ENCODE peak calls at places on chromosomes 1 and 21, in four cellular contexts. D is mammary epithelial cell, F is coronary artery, P is A549. I is an unnamed sample.

GRCh38 chr1:66446261-66447001 is 87.5 kb upstream of the SGIP1 start:
- DNase-seq in P (peak), F (no peak), D (peak), I (no peak)

GRCh38 chr1:211630236-211631081 is 45.0 kb downstream of the NEK2 start:
- DNase-seq in P (no peak), F (no peak), D (no peak), I (no peak)

GRCh38 chr1:65459397-65459768 is 38.9 kb downstream of the LEPR start:
- DNase-seq in F (no peak), P (no peak), D (peak), I (no peak)

GRCh38 chr1:162091681-162092524 is 22.4 kb downstream of the NOS1AP start:
- DNase-seq in D (no peak), F (no peak), P (no peak), I (no peak)

GRCh38 chr1:34009340-34009975 is 145.6 kb downstream of the HMGB4 start:
- DNase-seq in D (no peak), F (peak), P (no peak), I (no peak)

GRCh38 chr1:8359617-8360481 is 41.9 kb downstream of the SLC45A1 start:
- DNase-seq in P (no peak), D (no peak), F (no peak), I (no peak)

GRCh38 chr21:28309596-28309995 is 683.1 kb downstream of the LTN1 start:
- DNase-seq in D (no peak), P (no peak), F (no peak), I (no peak)

GRCh38 chr1:31714442-31715096 is 10.8 kb upstream of the COL16A1 start:
- DNase-seq in P (peak), F (peak), D (no peak), I (no peak)

GRCh38 chr1:192445849-192446489 is 129.2 kb downstream of the RGS21 start:
- DNase-seq in D (peak), F (no peak), P (no peak), I (no peak)

GRCh38 chr1:109726728-109727127 is 14.1 kb downstream of the GSTM3 start:
- DNase-seq in D (no peak), F (no peak), P (no peak), I (no peak)

GRCh38 chr1:9351654-9352271 is 59.1 kb downstream of the SPSB1 start:
- DNase-seq in P (no peak), D (no peak), F (no peak), I (no peak)

GRCh38 chr1:152884085-152884484 is 6.0 kb downstream of the SMCP start:
- DNase-seq in F (no peak), D (peak), P (no peak), I (no peak)

GRCh38 chr1:28853033-28853742 is 41.2 kb downstream of the OPRD1 start:
- DNase-seq in D (no peak), F (no peak), P (no peak), I (no peak)

GRCh38 chr1:98467584-98467983 is 193.9 kb upstream of the SNX7 start:
- DNase-seq in D (no peak), F (no peak), P (no peak), I (no peak)

GRCh38 chr1:30374400-30375070 is 348.9 kb downstream of the MATN1 start:
- DNase-seq in D (no peak), P (no peak), F (peak), I (no peak)

GRCh38 chr1:200180821-200181220 is 153.3 kb downstream of the NR5A2 start:
- DNase-seq in D (peak), P (peak), F (no peak), I (no peak)

GRCh38 chr1:12851779-12852178 is 3.3 kb upstream of the HNRNPCL1 start:
- DNase-seq in D (peak), F (no peak), P (no peak), I (no peak)

GRCh38 chr1:234620272-234620711 is 10.3 kb upstream of the IRF2BP2 start:
- DNase-seq in P (no peak), F (no peak), D (no peak), I (no peak)

GRCh38 chr1:92949937-92950817 is 11.1 kb downstream of the DIPK1A start:
- DNase-seq in P (peak), F (no peak), D (peak), I (no peak)

GRCh38 chr1:204248954-204249353 is 35.2 kb upstream of the GOLT1A start:
- DNase-seq in D (no peak), P (no peak), F (no peak), I (no peak)

GRCh38 chr1:231958448-231958847 is 331.9 kb downstream of the DISC1 start:
- DNase-seq in F (no peak), P (no peak), D (no peak), I (no peak)

GRCh38 chr1:180096584-180097318 is 57.9 kb upstream of the QSOX1 start:
- DNase-seq in F (no peak), P (no peak), D (no peak), I (no peak)

GRCh38 chr1:179095377-179095776 is 13.5 kb downstream of the TOR3A start:
- DNase-seq in P (no peak), D (no peak), F (no peak), I (no peak)

GRCh38 chr1:200036616-200037270 is 9.2 kb downstream of the NR5A2 start:
- DNase-seq in D (no peak), F (peak), P (no peak), I (no peak)

GRCh38 chr1:92519043-92519442 is 32.3 kb upstream of the GFI1 start:
- DNase-seq in F (no peak), D (no peak), P (no peak), I (no peak)

GRCh38 chr1:171484760-171485374 is 463 bp upstream of the PRRC2C start:
- DNase-seq in P (no peak), F (no peak), D (no peak), I (no peak)

GRCh38 chr1:171485375-171486047 is at the start of gene PRRC2C:
- DNase-seq in D (peak), F (peak), P (peak), I (peak)

GRCh38 chr1:171487038-171487437 is 1.7 kb downstream of the PRRC2C start:
- DNase-seq in D (no peak), P (no peak), F (no peak), I (no peak)

GRCh38 chr1:171486048-171486519 is 754 bp downstream of the PRRC2C start:
- DNase-seq in D (peak), F (no peak), P (peak), I (peak)

DNA sequence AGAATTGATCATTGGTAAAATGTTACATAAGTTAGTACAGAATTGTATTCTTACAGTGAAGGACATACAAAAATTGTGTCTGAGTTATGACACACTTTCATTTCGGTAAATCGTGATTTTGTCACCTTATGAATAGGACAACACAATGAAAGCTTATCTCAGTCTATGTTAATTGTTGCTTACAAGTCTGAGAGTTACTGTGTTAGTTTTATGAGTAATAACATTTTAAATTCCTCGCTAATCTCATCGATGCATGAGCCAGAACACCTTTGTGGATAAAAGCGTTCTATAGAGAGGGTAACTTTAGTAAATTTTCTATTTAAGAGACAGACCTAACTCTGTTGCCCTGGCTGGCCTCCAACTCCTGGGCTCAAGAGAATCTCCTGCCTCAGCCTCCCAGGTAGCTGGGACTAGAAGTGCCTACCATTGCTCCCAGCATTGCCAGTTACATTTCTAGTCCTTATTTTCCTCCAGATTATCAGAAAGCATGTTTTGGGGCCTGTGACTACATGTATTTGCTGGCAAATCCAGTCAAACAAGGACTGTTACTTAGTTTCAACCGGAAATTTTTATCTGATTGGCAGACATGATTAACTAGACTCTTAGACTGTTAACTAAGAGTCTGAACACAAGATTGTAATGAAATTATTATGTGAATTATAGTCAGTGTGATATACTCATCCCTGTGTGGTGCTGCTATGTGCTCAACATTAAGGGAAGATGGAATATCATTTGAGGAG is 3.0 kb downstream of the PRRC2C start:
- DNase-seq in D (peak), P (no peak), F (no peak), I (no peak)
- H3K27ac ChIP-seq in D (no peak), P (no peak), F (no peak), I (peak)

GRCh38 chr1:156065212-156065611 is 4.3 kb downstream of the RAB25 start:
- DNase-seq in D (no peak), F (no peak), P (no peak), I (no peak)
- H3K27ac ChIP-seq in D (no peak), F (no peak), P (no peak), I (no peak)

GRCh38 chr1:39110325-39110851 is 84.2 kb downstream of the NDUFS5 start:
- DNase-seq in P (no peak), D (peak), F (no peak), I (no peak)

GRCh38 chr1:39113109-39113743 is 87.1 kb downstream of the NDUFS5 start:
- DNase-seq in D (peak), P (no peak), F (no peak), I (no peak)

GRCh38 chr1:39109653-39110052 is 83.5 kb downstream of the NDUFS5 start:
- DNase-seq in P (no peak), D (no peak), F (no peak), I (no peak)

GRCh38 chr1:39107891-39108290 is 81.7 kb downstream of the NDUFS5 start:
- DNase-seq in F (no peak), D (peak), P (no peak), I (no peak)

GRCh38 chr1:39110882-39111281 is 84.7 kb downstream of the NDUFS5 start:
- DNase-seq in P (no peak), D (peak), F (no peak), I (no peak)
- H3K27ac ChIP-seq in P (peak), D (peak), F (peak), I (peak)

DNA sequence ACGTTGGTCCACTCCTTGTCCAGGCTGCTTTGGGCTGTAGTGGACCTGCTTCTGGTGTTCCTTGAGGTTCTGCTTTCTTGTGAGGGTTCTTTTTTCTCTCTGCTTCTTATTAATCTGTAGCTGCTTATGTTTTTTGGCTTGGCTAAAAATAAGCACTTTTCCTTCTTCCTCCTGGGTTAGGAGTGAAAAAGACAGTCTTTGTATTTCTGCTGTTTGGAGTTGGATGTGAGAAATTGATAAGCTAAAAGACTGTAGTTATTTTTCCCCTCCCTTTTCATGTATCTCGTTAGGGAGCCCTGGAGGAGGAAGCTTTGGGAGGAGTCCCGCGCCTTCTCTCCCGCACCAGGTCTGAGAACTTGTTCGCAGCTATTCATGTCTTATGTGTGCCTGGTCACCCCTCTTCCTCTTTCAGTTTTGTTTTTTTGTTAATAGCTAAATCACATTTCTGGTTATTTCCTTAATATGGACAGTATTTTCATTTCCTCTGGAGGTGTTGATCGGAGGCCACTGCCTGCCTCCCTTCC is 79.0 kb downstream of the GALNT2 start:
- DNase-seq in D (no peak), F (no peak), P (no peak), I (no peak)
- H3K27ac ChIP-seq in D (no peak), F (peak), P (no peak), I (no peak)

GRCh38 chr21:17454315-17455027 is 58.4 kb upstream of the CXADR start:
- DNase-seq in P (peak), F (no peak), D (peak), I (no peak)

GRCh38 chr21:17458279-17458678 is 54.6 kb upstream of the CXADR start:
- DNase-seq in P (no peak), D (no peak), F (no peak), I (no peak)

GRCh38 chr21:17451364-17451869 is 61.4 kb upstream of the CXADR start:
- DNase-seq in F (no peak), D (peak), P (peak), I (no peak)

GRCh38 chr21:17455451-17455850 is 57.4 kb upstream of the CXADR start:
- DNase-seq in P (no peak), F (no peak), D (no peak), I (no peak)

GRCh38 chr21:17455028-17455353 is 57.9 kb upstream of the CXADR start:
- DNase-seq in D (no peak), P (no peak), F (no peak), I (no peak)
- H3K27ac ChIP-seq in D (no peak), P (peak), F (no peak), I (no peak)

GRCh38 chr1:2283991-2284895 is 56.1 kb downstream of the SKI start:
- DNase-seq in P (no peak), D (no peak), F (no peak), I (no peak)

GRCh38 chr1:2283371-2283990 is 55.4 kb downstream of the SKI start:
- DNase-seq in D (no peak), F (no peak), P (no peak), I (no peak)

GRCh38 chr1:2284932-2285331 is 56.8 kb downstream of the SKI start:
- DNase-seq in D (no peak), F (no peak), P (no peak), I (no peak)

GRCh38 chr1:2279882-2280281 is 51.8 kb downstream of the SKI start:
- DNase-seq in D (no peak), P (no peak), F (no peak), I (no peak)

GRCh38 chr1:2282556-2283270 is 54.6 kb downstream of the SKI start:
- DNase-seq in P (no peak), D (no peak), F (no peak), I (no peak)
- H3K27ac ChIP-seq in P (no peak), D (no peak), F (no peak), I (no peak)

GRCh38 chr1:183284086-183284485 is 98.0 kb downstream of the LAMC2 start:
- DNase-seq in F (no peak), P (no peak), D (no peak), I (no peak)
- H3K27ac ChIP-seq in F (no peak), P (no peak), D (no peak), I (no peak)

GRCh38 chr1:224454337-224455055 is 19.9 kb upstream of the WDR26 start:
- DNase-seq in P (no peak), D (peak), F (no peak), I (peak)
- H3K27ac ChIP-seq in P (no peak), D (peak), F (no peak), I (peak)